ENCODE peak calls at places on chromosome X, in nine cellular contexts. N is pancreas; F is thoracic aorta; X is SJSA1; K is CD4-positive, alpha-beta memory T cell; B is Panc1; R is GM23248; U is HCT116; L is left lung. A is an unnamed sample. For H3K27me3 and H3K9me3, the result is how much of the 10 kb centered on the place peaks cover.

GRCh38 chrX:133440081-133440796 is 24.9 kb upstream of the GPC4 start:
- DNase-seq in N (no peak), L (no peak), X (no peak), K (no peak), U (no peak), R (no peak), B (no peak), F (no peak), A (no peak)

GRCh38 chrX:102185967-102186720 is 29.0 kb upstream of the TCP11X1 start:
- DNase-seq in X (no peak), K (no peak), L (no peak), N (no peak), B (no peak), R (no peak), F (no peak), U (no peak), A (no peak)

GRCh38 chrX:136030357-136031225 is 45.4 kb downstream of the SLC9A6 start:
- DNase-seq in K (no peak), X (no peak), N (no peak), F (no peak), R (peak), L (no peak), U (no peak), B (no peak), A (no peak)

GRCh38 chrX:22109442-22109841 is 77.3 kb downstream of the PHEX start:
- DNase-seq in F (no peak), R (peak), B (no peak), K (no peak), L (no peak), X (no peak), N (no peak), U (no peak), A (no peak)

GRCh38 chrX:12701625-12702024 is 89.6 kb upstream of the PRPS2 start:
- DNase-seq in K (no peak), L (no peak), U (peak), R (peak), B (peak), N (peak), X (peak), F (no peak), A (no peak)

GRCh38 chrX:132853040-132853439 is 105.4 kb downstream of the HS6ST2 start:
- DNase-seq in K (no peak), L (no peak), X (no peak), N (no peak), R (peak), F (no peak), U (no peak), B (no peak), A (no peak)

GRCh38 chrX:29824176-29824906 is 391.0 kb upstream of the MAGEB2 start:
- DNase-seq in F (no peak), B (no peak), R (no peak), U (no peak), X (no peak), L (no peak), K (no peak), N (no peak), A (no peak)

GRCh38 chrX:106391284-106391852 is 220.4 kb upstream of the RADX start:
- DNase-seq in U (no peak), R (no peak), X (no peak), K (no peak), B (no peak), F (no peak), L (no peak), N (no peak), A (no peak)

GRCh38 chrX:124307253-124307907 is 25.1 kb upstream of the TEX13D start:
- DNase-seq in N (no peak), F (no peak), R (no peak), U (no peak), X (no peak), K (no peak), B (no peak), L (no peak), A (no peak)

GRCh38 chrX:38805294-38806053 is 4.2 kb downstream of the MID1IP1 start:
- DNase-seq in B (no peak), F (no peak), K (peak), X (peak), N (peak), R (peak), L (peak), U (no peak), A (peak)

GRCh38 chrX:39626749-39627148 is 471.0 kb downstream of the BCOR start:
- DNase-seq in N (no peak), F (no peak), L (no peak), K (no peak), U (no peak), X (no peak), R (no peak), B (no peak), A (no peak)

GRCh38 chrX:55135171-55135570 is 46.4 kb downstream of the PAGE2 start:
- DNase-seq in U (peak), B (peak), K (peak), F (no peak), N (peak), X (no peak), L (no peak), R (peak), A (peak)

GRCh38 chrX:71532078-71532752 is 689 bp upstream of the OGT start:
- DNase-seq in F (no peak), K (peak), X (no peak), B (no peak), N (no peak), U (no peak), R (peak), L (no peak), A (peak)

GRCh38 chrX:129798888-129799287 is 19.1 kb downstream of the SASH3 start:
- DNase-seq in F (no peak), U (no peak), R (peak), K (no peak), L (no peak), B (no peak), X (no peak), N (no peak), A (no peak)

GRCh38 chrX:40544343-40545250 is 36.2 kb upstream of the ATP6AP2 start:
- DNase-seq in F (no peak), R (peak), U (no peak), X (no peak), B (no peak), L (no peak), N (no peak), K (no peak), A (no peak)

GRCh38 chrX:119981286-119982070 is 37.9 kb upstream of the NKAP start:
- DNase-seq in U (peak), F (no peak), K (no peak), L (no peak), X (no peak), R (peak), B (peak), N (peak), A (no peak)

GRCh38 chrX:152993933-152994332 is at the start of gene PNMA5:
- DNase-seq in X (no peak), F (no peak), U (no peak), B (no peak), L (no peak), K (no peak), N (no peak), R (no peak), A (no peak)

GRCh38 chrX:40496728-40497127 is 84.0 kb upstream of the ATP6AP2 start:
- DNase-seq in X (no peak), R (peak), K (no peak), L (no peak), U (no peak), F (no peak), B (no peak), N (no peak), A (no peak)

GRCh38 chrX:10660171-10660570 is 39.8 kb upstream of the MID1 start:
- DNase-seq in U (no peak), F (no peak), L (no peak), N (no peak), B (no peak), X (no peak), R (no peak), K (no peak), A (no peak)

GRCh38 chrX:9337056-9337455 is 127.8 kb upstream of the TBL1X start:
- DNase-seq in B (no peak), U (no peak), F (no peak), L (no peak), R (peak), X (no peak), K (no peak), N (no peak), A (no peak)

GRCh38 chrX:7446815-7447214 is 298.9 kb upstream of the PUDP start:
- DNase-seq in N (no peak), B (no peak), F (no peak), U (no peak), K (no peak), L (no peak), R (no peak), X (no peak), A (no peak)

GRCh38 chrX:19753368-19753767 is 134.0 kb downstream of the SH3KBP1 start:
- DNase-seq in N (no peak), X (no peak), K (no peak), R (no peak), F (no peak), B (no peak), U (no peak), L (no peak), A (no peak)

GRCh38 chrX:150405006-150405405 is 41.9 kb downstream of the MAMLD1 start:
- DNase-seq in N (no peak), L (no peak), X (no peak), R (no peak), U (no peak), F (no peak), B (no peak), K (no peak), A (no peak)

GRCh38 chrX:151973851-151974335 is 583 bp downstream of the GABRE start:
- DNase-seq in N (no peak), B (no peak), K (no peak), F (peak), U (no peak), X (no peak), R (peak), L (peak), A (no peak)

GRCh38 chrX:8755813-8756212 is 23.9 kb upstream of the ANOS1 start:
- DNase-seq in N (no peak), F (no peak), U (no peak), X (no peak), K (no peak), L (no peak), B (no peak), R (no peak), A (no peak)

GRCh38 chrX:132505116-132505515 is 16.3 kb upstream of the MBNL3 start:
- DNase-seq in F (no peak), U (no peak), B (no peak), K (no peak), R (peak), X (no peak), N (peak), L (no peak), A (no peak)

GRCh38 chrX:79719568-79720231 is 294.9 kb upstream of the TBX22 start:
- DNase-seq in R (no peak), N (no peak), K (no peak), U (no peak), L (no peak), F (no peak), B (no peak), X (no peak), A (no peak)

GRCh38 chrX:79721234-79721633 is 293.3 kb upstream of the TBX22 start:
- DNase-seq in L (no peak), N (no peak), F (no peak), R (no peak), B (no peak), U (no peak), X (no peak), K (no peak), A (no peak)

GRCh38 chrX:79715448-79715847 is 299.1 kb upstream of the TBX22 start:
- DNase-seq in L (no peak), R (no peak), N (no peak), B (no peak), F (no peak), K (no peak), X (no peak), U (no peak), A (no peak)
- H3K27me3 ChIP-seq in L (under half), R (under half), N (under half), B (under half), F (under half), K (under half), X (under half), U (under half), A (under half)

GRCh38 chrX:97747346-97747745 is 863.6 kb downstream of the RPA4 start:
- DNase-seq in X (no peak), U (no peak), L (no peak), B (no peak), R (no peak), K (no peak), F (no peak), N (no peak), A (no peak)

GRCh38 chrX:97740886-97741285 is 857.2 kb downstream of the RPA4 start:
- DNase-seq in X (no peak), R (no peak), L (no peak), F (no peak), N (no peak), K (no peak), B (no peak), U (no peak), A (no peak)

GRCh38 chrX:97740044-97740443 is 856.3 kb downstream of the RPA4 start:
- DNase-seq in U (no peak), X (no peak), L (no peak), N (no peak), R (peak), F (no peak), B (no peak), K (no peak), A (no peak)

GRCh38 chrX:97743014-97743413 is 859.3 kb downstream of the RPA4 start:
- DNase-seq in F (no peak), N (no peak), K (no peak), L (no peak), B (no peak), R (peak), X (no peak), U (no peak), A (no peak)
- H3K9me3 ChIP-seq in F (under half), N (under half), K (under half), L (under half), B (under half), R (under half), X (under half), U (under half), A (under half)

DNA sequence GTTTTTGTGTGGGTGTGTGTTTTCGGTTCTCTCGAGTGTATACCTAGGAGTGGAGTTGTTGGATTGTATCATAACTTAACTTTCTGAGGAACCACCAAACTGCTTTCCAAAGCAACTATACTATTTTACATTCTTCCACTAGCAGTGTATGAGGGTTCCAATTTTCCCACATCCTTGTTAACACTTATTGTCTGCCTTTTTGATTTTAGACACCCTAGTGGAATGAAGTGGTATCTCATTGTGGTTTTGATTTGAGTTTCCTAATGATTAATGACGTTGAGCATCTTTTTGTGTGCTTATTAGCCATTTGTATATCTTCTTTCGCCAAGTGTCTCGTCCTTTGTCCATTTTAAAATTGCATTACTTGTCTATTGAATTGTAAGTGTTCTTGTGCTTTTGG is 118.6 kb downstream of the REPS2 start:
- DNase-seq in L (no peak), U (no peak), X (no peak), B (no peak), K (no peak), N (no peak), R (no peak), F (no peak), A (no peak)
- H3K27me3 ChIP-seq in L (under half), U (under half), X (under half), B (under half), K (under half), N (under half), R (under half), F (under half), A (under half)

GRCh38 chrX:44949125-44949524 is 76.1 kb downstream of the KDM6A start:
- DNase-seq in N (no peak), L (no peak), F (no peak), X (peak), B (no peak), K (no peak), U (no peak), R (no peak), A (no peak)

GRCh38 chrX:44954562-44954961 is 81.6 kb downstream of the KDM6A start:
- DNase-seq in L (no peak), K (no peak), U (no peak), X (no peak), R (no peak), N (no peak), B (no peak), F (no peak), A (no peak)

GRCh38 chrX:44953734-44954502 is 80.9 kb downstream of the KDM6A start:
- DNase-seq in K (no peak), X (no peak), F (no peak), U (no peak), N (no peak), B (no peak), L (no peak), R (no peak), A (no peak)

GRCh38 chrX:44951572-44952067 is 78.6 kb downstream of the KDM6A start:
- DNase-seq in F (no peak), B (no peak), U (no peak), K (no peak), L (no peak), R (no peak), N (no peak), X (no peak), A (no peak)

DNA sequence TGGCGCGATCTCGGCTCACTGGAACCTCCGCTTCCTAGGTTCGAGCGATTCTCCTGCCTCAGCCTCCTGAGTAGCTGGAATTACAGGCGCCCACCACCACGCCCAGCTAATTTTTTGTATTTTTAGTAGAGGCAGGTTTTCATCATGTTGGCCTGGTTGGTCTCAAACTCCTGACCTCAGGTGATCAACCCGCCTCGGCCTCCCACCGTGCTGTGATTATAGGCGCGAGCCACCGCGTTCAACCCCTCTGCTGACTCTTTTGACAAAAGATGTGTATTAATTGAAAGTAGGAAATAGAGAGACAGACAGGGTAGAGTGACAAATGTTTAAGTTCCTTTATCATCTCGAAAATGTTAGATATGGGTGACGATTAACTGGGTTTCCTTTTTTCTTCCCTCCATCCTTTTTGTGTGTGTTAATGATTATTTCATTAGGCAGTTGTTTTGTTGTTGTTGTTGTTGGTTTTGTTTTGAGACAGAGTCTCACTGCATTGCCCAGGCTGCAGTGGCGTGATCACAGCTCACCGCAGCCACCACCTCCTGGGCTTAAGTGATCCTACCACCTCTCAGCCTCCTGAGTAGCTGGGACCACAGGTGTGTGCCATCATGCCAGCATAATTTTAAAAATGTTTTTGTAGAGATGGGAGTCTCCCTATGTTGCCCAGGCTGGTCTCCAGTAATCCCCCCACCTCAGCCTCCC is 79.5 kb downstream of the KDM6A start:
- DNase-seq in R (no peak), L (no peak), U (no peak), N (no peak), F (no peak), K (no peak), B (no peak), X (no peak), A (no peak)
- H3K9me3 ChIP-seq in R (under half), L (under half), U (under half), N (under half), F (under half), K (under half), B (under half), X (under half), A (under half)

DNA sequence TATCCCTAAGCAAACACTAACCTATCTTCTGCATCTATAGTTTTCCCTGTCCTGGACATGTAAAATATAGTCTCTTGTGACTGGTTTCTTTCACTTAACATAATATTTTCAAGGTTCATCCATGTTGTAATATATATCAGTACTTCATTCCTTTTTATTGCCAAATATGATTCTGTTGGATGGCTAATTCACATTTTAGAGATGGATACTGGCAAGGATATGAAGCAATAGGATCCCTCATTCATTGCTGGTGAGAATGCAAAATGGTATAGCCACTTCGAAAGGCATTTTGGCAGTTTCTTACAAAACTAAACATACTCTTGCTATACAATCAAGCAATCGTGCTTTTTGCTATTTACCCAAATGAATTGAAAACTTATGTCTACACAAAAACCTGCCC is 6.7 kb downstream of the TCEAL9 start:
- DNase-seq in N (no peak), L (no peak), B (no peak), R (no peak), F (no peak), K (no peak), X (no peak), U (no peak), A (no peak)
- H3K27me3 ChIP-seq in N (under half), L (under half), B (under half), R (under half), F (under half), K (under half), X (under half), U (under half), A (under half)

GRCh38 chrX:47448165-47448806 is 34.7 kb downstream of the ZNF41 start:
- DNase-seq in U (no peak), R (no peak), B (no peak), L (no peak), K (no peak), N (no peak), X (no peak), F (no peak), A (no peak)
- H3K9me3 ChIP-seq in U (under half), R (under half), B (under half), L (under half), K (under half), N (under half), X (under half), F (under half), A (under half)

A was measured in CD4-positive, alpha-beta T cell.